ENCODE peak calls at places on chromosome 20, in ten cellular contexts. One of them, this sample, is unnamed.

GRCh38 chr20:37726321-37726720 is 32.5 kb downstream of the CTNNBL1 start:
- DNase-seq in mucosa of gallbladder: no peak
- DNase-seq in BE2C: no peak
- DNase-seq in right atrium auricular region: no peak
- DNase-seq in esophagus squamous epithelium: no peak
- DNase-seq in stimulated activated CD8-positive, alpha-beta memory T cell treated with anti-CD3 and anti-CD28 coated beads, Interleukin-7, amount 100 ng/mL, for 1 hour: no peak
- DNase-seq in dorsolateral prefrontal cortex: no peak
- DNase-seq in NCI-H2171 treated with DMSO at 0.1 percent for 48 hours: no peak
- DNase-seq in SW 1271: no peak
- DNase-seq in erythroblast: no peak
- DNase-seq in this sample: no peak

GRCh38 chr20:45470262-45470931 is 844 bp downstream of the WFDC2 start:
- DNase-seq in BE2C: peak; percentile 26
- DNase-seq in dorsolateral prefrontal cortex: peak; percentile 54
- DNase-seq in NCI-H2171 treated with DMSO at 0.1 percent for 48 hours: no peak
- DNase-seq in mucosa of gallbladder: peak; percentile 45
- DNase-seq in esophagus squamous epithelium: no peak
- DNase-seq in SW 1271: no peak
- DNase-seq in stimulated activated CD8-positive, alpha-beta memory T cell treated with anti-CD3 and anti-CD28 coated beads, Interleukin-7, amount 100 ng/mL, for 1 hour: no peak
- DNase-seq in erythroblast: no peak
- DNase-seq in right atrium auricular region: no peak
- DNase-seq in this sample: no peak

GRCh38 chr20:8457978-8458377 is 325.9 kb downstream of the PLCB1 start:
- DNase-seq in BE2C: no peak
- DNase-seq in mucosa of gallbladder: no peak
- DNase-seq in erythroblast: no peak
- DNase-seq in SW 1271: no peak
- DNase-seq in right atrium auricular region: no peak
- DNase-seq in NCI-H2171 treated with DMSO at 0.1 percent for 48 hours: no peak
- DNase-seq in stimulated activated CD8-positive, alpha-beta memory T cell treated with anti-CD3 and anti-CD28 coated beads, Interleukin-7, amount 100 ng/mL, for 1 hour: no peak
- DNase-seq in esophagus squamous epithelium: no peak
- DNase-seq in dorsolateral prefrontal cortex: no peak
- DNase-seq in this sample: no peak

GRCh38 chr20:8790442-8791074 is 278.3 kb upstream of the PLCB4 start:
- DNase-seq in dorsolateral prefrontal cortex: no peak
- DNase-seq in SW 1271: no peak
- DNase-seq in stimulated activated CD8-positive, alpha-beta memory T cell treated with anti-CD3 and anti-CD28 coated beads, Interleukin-7, amount 100 ng/mL, for 1 hour: no peak
- DNase-seq in NCI-H2171 treated with DMSO at 0.1 percent for 48 hours: peak; percentile 61
- DNase-seq in esophagus squamous epithelium: no peak
- DNase-seq in erythroblast: peak; percentile 23
- DNase-seq in BE2C: peak; percentile 50
- DNase-seq in right atrium auricular region: no peak
- DNase-seq in mucosa of gallbladder: peak; percentile 45
- DNase-seq in this sample: peak; percentile 32

GRCh38 chr20:45283529-45284065 is 23.0 kb upstream of the RBPJL start:
- DNase-seq in mucosa of gallbladder: no peak
- DNase-seq in NCI-H2171 treated with DMSO at 0.1 percent for 48 hours: no peak
- DNase-seq in SW 1271: no peak
- DNase-seq in dorsolateral prefrontal cortex: no peak
- DNase-seq in esophagus squamous epithelium: no peak
- DNase-seq in right atrium auricular region: no peak
- DNase-seq in BE2C: no peak
- DNase-seq in erythroblast: no peak
- DNase-seq in stimulated activated CD8-positive, alpha-beta memory T cell treated with anti-CD3 and anti-CD28 coated beads, Interleukin-7, amount 100 ng/mL, for 1 hour: no peak
- DNase-seq in this sample: no peak

GRCh38 chr20:57715268-57715904 is 5.6 kb upstream of the PMEPA1 start:
- DNase-seq in NCI-H2171 treated with DMSO at 0.1 percent for 48 hours: no peak
- DNase-seq in dorsolateral prefrontal cortex: no peak
- DNase-seq in esophagus squamous epithelium: no peak
- DNase-seq in stimulated activated CD8-positive, alpha-beta memory T cell treated with anti-CD3 and anti-CD28 coated beads, Interleukin-7, amount 100 ng/mL, for 1 hour: no peak
- DNase-seq in right atrium auricular region: no peak
- DNase-seq in SW 1271: no peak
- DNase-seq in BE2C: no peak
- DNase-seq in erythroblast: no peak
- DNase-seq in mucosa of gallbladder: no peak
- DNase-seq in this sample: no peak

GRCh38 chr20:37914672-37915433 is 11.9 kb downstream of the VSTM2L start:
- DNase-seq in mucosa of gallbladder: no peak
- DNase-seq in BE2C: peak; percentile 74
- DNase-seq in right atrium auricular region: no peak
- DNase-seq in esophagus squamous epithelium: no peak
- DNase-seq in NCI-H2171 treated with DMSO at 0.1 percent for 48 hours: peak; percentile 76
- DNase-seq in dorsolateral prefrontal cortex: no peak
- DNase-seq in erythroblast: no peak
- DNase-seq in stimulated activated CD8-positive, alpha-beta memory T cell treated with anti-CD3 and anti-CD28 coated beads, Interleukin-7, amount 100 ng/mL, for 1 hour: no peak
- DNase-seq in SW 1271: no peak
- DNase-seq in this sample: no peak

GRCh38 chr20:18984238-18985200 is 170.9 kb downstream of the SCP2D1 start:
- DNase-seq in esophagus squamous epithelium: no peak
- DNase-seq in mucosa of gallbladder: no peak
- DNase-seq in right atrium auricular region: peak; percentile 32
- DNase-seq in SW 1271: no peak
- DNase-seq in NCI-H2171 treated with DMSO at 0.1 percent for 48 hours: no peak
- DNase-seq in stimulated activated CD8-positive, alpha-beta memory T cell treated with anti-CD3 and anti-CD28 coated beads, Interleukin-7, amount 100 ng/mL, for 1 hour: no peak
- DNase-seq in BE2C: no peak
- DNase-seq in dorsolateral prefrontal cortex: no peak
- DNase-seq in erythroblast: no peak
- DNase-seq in this sample: no peak

GRCh38 chr20:32743237-32744112 is at the start of gene COMMD7:
- DNase-seq in SW 1271: no peak
- DNase-seq in stimulated activated CD8-positive, alpha-beta memory T cell treated with anti-CD3 and anti-CD28 coated beads, Interleukin-7, amount 100 ng/mL, for 1 hour: peak; percentile 29
- DNase-seq in NCI-H2171 treated with DMSO at 0.1 percent for 48 hours: peak; percentile 34
- DNase-seq in BE2C: peak; percentile 69
- DNase-seq in dorsolateral prefrontal cortex: peak; percentile 56
- DNase-seq in mucosa of gallbladder: peak; percentile 49
- DNase-seq in erythroblast: peak; percentile 70
- DNase-seq in right atrium auricular region: no peak
- DNase-seq in esophagus squamous epithelium: no peak
- DNase-seq in this sample: no peak

GRCh38 chr20:8829232-8829631 is 239.7 kb upstream of the PLCB4 start:
- DNase-seq in erythroblast: no peak
- DNase-seq in esophagus squamous epithelium: no peak
- DNase-seq in dorsolateral prefrontal cortex: no peak
- DNase-seq in right atrium auricular region: no peak
- DNase-seq in stimulated activated CD8-positive, alpha-beta memory T cell treated with anti-CD3 and anti-CD28 coated beads, Interleukin-7, amount 100 ng/mL, for 1 hour: no peak
- DNase-seq in SW 1271: no peak
- DNase-seq in BE2C: no peak
- DNase-seq in mucosa of gallbladder: no peak
- DNase-seq in NCI-H2171 treated with DMSO at 0.1 percent for 48 hours: no peak
- DNase-seq in this sample: no peak

GRCh38 chr20:50688256-50688655 is 3.1 kb downstream of the RIPOR3 start:
- DNase-seq in NCI-H2171 treated with DMSO at 0.1 percent for 48 hours: no peak
- DNase-seq in erythroblast: no peak
- DNase-seq in BE2C: no peak
- DNase-seq in dorsolateral prefrontal cortex: no peak
- DNase-seq in SW 1271: no peak
- DNase-seq in right atrium auricular region: no peak
- DNase-seq in esophagus squamous epithelium: no peak
- DNase-seq in stimulated activated CD8-positive, alpha-beta memory T cell treated with anti-CD3 and anti-CD28 coated beads, Interleukin-7, amount 100 ng/mL, for 1 hour: no peak
- DNase-seq in mucosa of gallbladder: no peak
- DNase-seq in this sample: no peak

GRCh38 chr20:39429716-39430115 is 467.6 kb downstream of the DHX35 start:
- DNase-seq in right atrium auricular region: no peak
- DNase-seq in NCI-H2171 treated with DMSO at 0.1 percent for 48 hours: no peak
- DNase-seq in dorsolateral prefrontal cortex: no peak
- DNase-seq in erythroblast: no peak
- DNase-seq in BE2C: peak; percentile 22
- DNase-seq in mucosa of gallbladder: no peak
- DNase-seq in SW 1271: peak; percentile 21
- DNase-seq in esophagus squamous epithelium: no peak
- DNase-seq in stimulated activated CD8-positive, alpha-beta memory T cell treated with anti-CD3 and anti-CD28 coated beads, Interleukin-7, amount 100 ng/mL, for 1 hour: no peak
- DNase-seq in this sample: no peak

GRCh38 chr20:24653306-24653705 is 183.9 kb downstream of the SYNDIG1 start:
- DNase-seq in BE2C: no peak
- DNase-seq in erythroblast: no peak
- DNase-seq in SW 1271: no peak
- DNase-seq in right atrium auricular region: no peak
- DNase-seq in NCI-H2171 treated with DMSO at 0.1 percent for 48 hours: no peak
- DNase-seq in mucosa of gallbladder: peak; percentile 50
- DNase-seq in esophagus squamous epithelium: no peak
- DNase-seq in dorsolateral prefrontal cortex: no peak
- DNase-seq in stimulated activated CD8-positive, alpha-beta memory T cell treated with anti-CD3 and anti-CD28 coated beads, Interleukin-7, amount 100 ng/mL, for 1 hour: no peak
- DNase-seq in this sample: no peak